ENCODE peak calls at places on chromosomes 3 and 15, in ten cellular contexts. V, D, I, X, L, N, K, A, R and B are unnamed samples.

GRCh38 chr15:90701880-90702630 is 15.1 kb upstream of the BLM start:
- DNase-seq in V (no peak), D (no peak), I (no peak), X (no peak), L (no peak), N (no peak), K (no peak), A (no peak), R (no peak), B (no peak)

GRCh38 chr3:156681003-156681402 is 6.6 kb downstream of the TIPARP start:
- DNase-seq in V (no peak), D (peak), I (no peak), X (no peak), L (peak), N (no peak), K (peak), A (no peak), R (peak), B (peak)

GRCh38 chr15:41860049-41860828 is 21.6 kb downstream of the PLA2G4B start:
- DNase-seq in V (peak), D (no peak), I (no peak), X (no peak), L (no peak), N (no peak), K (no peak), A (no peak), R (no peak), B (no peak)

GRCh38 chr15:71291723-71292122 is 176.5 kb downstream of the THSD4 start:
- DNase-seq in V (no peak), D (no peak), I (no peak), X (no peak), L (no peak), N (no peak), K (no peak), A (no peak), R (no peak), B (no peak)

GRCh38 chr3:40620151-40620550 is 95.4 kb downstream of the ZNF621 start:
- DNase-seq in V (no peak), D (no peak), I (no peak), X (no peak), L (no peak), N (no peak), K (no peak), A (no peak), R (no peak), B (no peak)

GRCh38 chr15:40354408-40355171 is 3.4 kb upstream of the DISP2 start:
- DNase-seq in V (peak), D (peak), I (no peak), X (no peak), L (no peak), N (peak), K (peak), A (no peak), R (no peak), B (no peak)

GRCh38 chr15:22888120-22888859 is 49.8 kb downstream of the NIPA2 start:
- DNase-seq in V (no peak), D (no peak), I (no peak), X (no peak), L (no peak), N (no peak), K (peak), A (peak), R (peak), B (no peak)

GRCh38 chr15:60358935-60359672 is 38.7 kb downstream of the ANXA2 start:
- DNase-seq in V (no peak), D (no peak), I (no peak), X (no peak), L (no peak), N (no peak), K (peak), A (no peak), R (no peak), B (peak)

GRCh38 chr3:187265461-187265955 is 26.0 kb downstream of the MASP1 start:
- DNase-seq in V (no peak), D (no peak), I (no peak), X (no peak), L (no peak), N (no peak), K (peak), A (no peak), R (no peak), B (no peak)